ENCODE peak calls at places on chromosomes 2 and 18, in five cellular contexts. F, H, M, K and T are unnamed samples.

GRCh38 chr2:170711774-170712652 is 3.1 kb upstream of the SP5 start:
- DNase-seq in F (no peak), H (no peak), M (no peak), K (peak), T (no peak)

GRCh38 chr2:95319481-95320343 is 22.6 kb downstream of the KCNIP3 start:
- DNase-seq in F (no peak), H (no peak), M (no peak), K (no peak), T (no peak)

GRCh38 chr2:134866498-134867099 is 28.2 kb downstream of the ACMSD start:
- DNase-seq in F (no peak), H (peak), M (no peak), K (no peak), T (peak)

GRCh38 chr18:67778016-67778415 is 261.5 kb upstream of the DSEL start:
- DNase-seq in F (no peak), H (no peak), M (no peak), K (no peak), T (peak)

GRCh38 chr2:137910641-137911040 is 53.6 kb upstream of the HNMT start:
- DNase-seq in F (no peak), H (peak), M (no peak), K (peak), T (peak)

GRCh38 chr18:23226386-23226785 is 91.1 kb downstream of the CABLES1 start:
- DNase-seq in F (no peak), H (peak), M (no peak), K (no peak), T (peak)

GRCh38 chr2:54572262-54572635 is 116.1 kb downstream of the SPTBN1 start:
- DNase-seq in F (no peak), H (peak), M (no peak), K (no peak), T (peak)

GRCh38 chr2:71466301-71467179 is 13.2 kb downstream of the DYSF start:
- DNase-seq in F (peak), H (peak), M (no peak), K (peak), T (peak)

GRCh38 chr18:44802508-44802907 is 121.8 kb downstream of the SETBP1 start:
- DNase-seq in F (no peak), H (peak), M (no peak), K (no peak), T (peak)

DNA sequence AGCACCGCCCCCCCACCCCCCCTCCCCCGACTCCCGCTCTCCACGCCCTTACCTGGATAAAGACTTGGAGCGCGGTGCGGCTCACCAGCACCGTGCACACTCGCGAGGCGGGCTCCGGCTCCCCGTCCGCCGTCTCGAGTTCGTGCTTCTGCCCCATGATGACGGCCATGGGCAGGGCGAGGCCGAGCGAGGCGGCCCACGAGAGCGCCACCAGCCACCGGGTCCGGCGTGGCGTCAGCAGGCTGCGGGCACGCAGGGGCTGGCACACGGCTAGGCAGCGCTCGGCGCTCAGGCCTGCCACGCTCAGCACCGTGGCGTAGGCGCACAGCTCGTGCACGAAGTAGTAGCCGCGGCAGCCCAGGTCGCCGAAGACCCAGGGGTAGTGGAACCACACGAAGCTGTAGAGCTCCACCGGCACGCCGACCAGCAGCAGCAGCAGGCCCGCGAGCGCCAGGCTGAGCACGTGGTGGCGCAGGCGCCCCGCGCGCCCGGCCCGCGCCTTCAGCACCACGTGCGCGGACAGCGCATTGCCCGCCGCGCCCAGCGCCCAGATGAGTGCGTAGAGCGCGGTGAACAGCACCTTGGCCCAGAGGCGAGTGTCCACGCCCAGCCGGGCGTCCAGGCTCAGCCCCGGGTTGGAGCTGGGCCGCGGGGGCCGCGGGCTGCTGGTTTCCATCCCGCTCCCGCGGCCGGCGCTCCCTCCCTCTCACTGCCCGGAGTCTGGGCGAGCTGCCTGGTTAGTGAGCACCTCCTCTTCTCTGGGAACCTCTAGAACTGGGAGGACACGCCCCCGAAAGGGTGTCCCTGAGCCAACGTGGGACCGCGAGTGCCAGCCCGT is at the start of gene NTSR2:
- DNase-seq in F (peak), H (peak), M (no peak), K (peak), T (peak)
- H3K4me3 ChIP-seq in F (no peak), H (no peak), M (no peak), K (no peak), T (no peak)

GRCh38 chr2:190746971-190747761 is 98.3 kb downstream of the NAB1 start:
- DNase-seq in F (no peak), H (peak), M (no peak), K (no peak), T (peak)
- H3K4me3 ChIP-seq in F (no peak), H (peak), M (no peak), K (no peak), T (no peak)

GRCh38 chr2:217924346-217924901 is 78.4 kb downstream of the TNS1 start:
- DNase-seq in F (no peak), H (no peak), M (no peak), K (no peak), T (no peak)
- H3K4me3 ChIP-seq in F (no peak), H (no peak), M (peak), K (no peak), T (no peak)

GRCh38 chr2:160061533-160062282 is 707 bp downstream of the PLA2R1 start:
- DNase-seq in F (no peak), H (peak), M (no peak), K (no peak), T (no peak)
- H3K4me3 ChIP-seq in F (peak), H (peak), M (peak), K (peak), T (peak)

GRCh38 chr18:13397504-13398163 is 179.1 kb downstream of the LDLRAD4 start:
- DNase-seq in F (no peak), H (no peak), M (no peak), K (no peak), T (no peak)

GRCh38 chr18:13399511-13399910 is 181.0 kb downstream of the LDLRAD4 start:
- DNase-seq in F (no peak), H (no peak), M (no peak), K (no peak), T (no peak)

GRCh38 chr18:13400636-13401315 is 182.2 kb downstream of the LDLRAD4 start:
- DNase-seq in F (no peak), H (no peak), M (no peak), K (no peak), T (no peak)

GRCh38 chr18:13401404-13401803 is 182.8 kb downstream of the LDLRAD4 start:
- DNase-seq in F (no peak), H (no peak), M (no peak), K (no peak), T (no peak)

DNA sequence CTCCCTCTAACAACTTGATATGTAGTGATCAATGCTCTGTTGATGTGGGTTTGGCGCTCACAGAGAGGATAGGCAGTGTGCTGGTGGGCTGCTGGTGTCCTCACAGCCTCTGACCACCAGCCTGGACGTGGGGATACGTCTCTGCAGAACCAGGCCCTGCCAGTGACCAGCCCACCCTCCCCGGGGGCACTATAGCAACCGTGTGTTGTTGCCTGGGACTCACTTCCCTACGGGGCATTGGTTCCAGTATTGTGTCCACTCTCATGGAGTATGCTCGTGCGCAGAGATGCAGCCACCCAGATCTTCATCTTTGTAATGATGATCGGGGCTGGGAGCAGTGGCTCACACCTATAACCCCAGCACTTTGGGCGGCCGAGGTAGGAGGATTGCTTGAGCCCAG is 180.1 kb downstream of the LDLRAD4 start:
- DNase-seq in F (no peak), H (no peak), M (no peak), K (no peak), T (no peak)
- H3K4me3 ChIP-seq in F (no peak), H (no peak), M (no peak), K (no peak), T (no peak)

GRCh38 chr2:104402825-104403224 is 451.1 kb upstream of the POU3F3 start:
- DNase-seq in F (no peak), H (no peak), M (no peak), K (no peak), T (no peak)

GRCh38 chr2:104404546-104404945 is 449.4 kb upstream of the POU3F3 start:
- DNase-seq in F (no peak), H (no peak), M (no peak), K (no peak), T (no peak)

GRCh38 chr2:104408266-104408665 is 445.6 kb upstream of the POU3F3 start:
- DNase-seq in F (no peak), H (peak), M (no peak), K (peak), T (no peak)

GRCh38 chr2:104405628-104406027 is 448.3 kb upstream of the POU3F3 start:
- DNase-seq in F (no peak), H (no peak), M (no peak), K (no peak), T (no peak)

DNA sequence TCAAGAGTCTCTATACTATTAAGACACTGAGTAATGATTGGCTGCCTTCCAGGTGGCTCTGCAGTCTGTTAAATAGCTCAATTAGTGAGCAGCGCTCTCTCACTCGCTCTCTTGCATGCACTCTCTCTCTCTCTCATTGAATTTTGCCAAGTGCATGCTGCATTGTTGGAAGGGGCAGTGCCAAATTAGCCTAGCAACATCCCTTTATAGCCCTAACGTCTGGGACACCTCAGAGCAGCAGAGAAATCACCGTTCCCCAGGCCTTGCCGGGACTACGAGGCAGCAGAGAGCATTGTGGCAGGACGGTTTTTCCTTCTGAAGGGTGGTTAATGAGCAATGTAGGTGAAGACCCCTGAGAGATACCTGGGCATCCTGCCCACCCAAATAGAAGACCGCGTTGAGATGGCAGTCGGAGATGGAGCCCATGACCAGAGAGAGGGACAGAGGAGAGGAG is 447.6 kb upstream of the POU3F3 start:
- DNase-seq in F (no peak), H (peak), M (no peak), K (peak), T (peak)
- H3K4me3 ChIP-seq in F (no peak), H (no peak), M (no peak), K (no peak), T (no peak)

DNA sequence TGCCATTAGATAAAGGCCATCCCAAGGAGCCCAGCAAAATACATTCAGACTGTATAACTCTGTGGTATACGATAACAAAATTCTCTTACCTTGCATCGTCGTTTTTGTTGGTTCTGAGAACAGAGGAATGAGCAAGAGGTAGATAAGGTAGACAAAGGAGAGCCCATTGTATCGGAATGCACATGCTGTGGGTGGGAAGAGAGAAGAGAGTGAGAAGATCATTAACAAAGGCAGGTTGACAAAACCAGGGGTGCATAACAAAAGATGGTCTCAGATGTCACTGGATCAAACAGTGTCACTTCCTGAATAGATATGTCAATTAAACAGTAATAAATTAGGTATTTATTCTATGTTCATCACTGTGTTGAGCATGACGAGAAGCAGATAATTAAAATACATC is 83.3 kb downstream of the PIEZO2 start:
- DNase-seq in F (no peak), H (no peak), M (no peak), K (peak), T (no peak)
- H3K4me3 ChIP-seq in F (no peak), H (no peak), M (no peak), K (no peak), T (no peak)

GRCh38 chr18:56044239-56044638 is 456.2 kb upstream of the TCF4 start:
- DNase-seq in F (no peak), H (no peak), M (no peak), K (no peak), T (no peak)
- H3K4me3 ChIP-seq in F (no peak), H (no peak), M (no peak), K (no peak), T (no peak)

DNA sequence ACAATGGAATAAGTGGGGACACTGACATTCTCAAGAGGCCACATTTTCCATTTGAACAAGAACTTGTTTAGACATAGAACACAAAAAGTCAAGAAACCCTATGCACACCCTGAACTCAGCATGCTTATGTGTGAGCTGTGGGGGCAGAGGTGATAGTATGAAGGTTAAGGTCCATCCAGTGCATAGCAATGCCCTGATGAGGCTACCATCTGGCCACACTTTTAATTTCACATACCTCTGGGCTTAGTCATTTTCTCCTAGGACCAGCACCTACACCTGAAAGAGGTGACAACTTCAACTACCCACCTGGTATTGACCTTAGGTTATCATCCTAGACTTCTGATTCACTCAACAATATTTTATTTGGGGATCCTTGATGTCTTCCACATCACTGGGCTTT is 139.8 kb downstream of the PIK3C3 start:
- DNase-seq in F (no peak), H (no peak), M (no peak), K (no peak), T (no peak)
- H3K4me3 ChIP-seq in F (no peak), H (no peak), M (no peak), K (no peak), T (no peak)